ENCODE peak calls at places on chromosome 1, in ten cellular contexts. One of them, this sample, is unnamed.

GRCh38 chr1:6030547-6031261 is 15.0 kb upstream of the KCNAB2 start:
- DNase-seq in psoas muscle: no peak
- DNase-seq in fibroblast of lung: no peak
- DNase-seq in endothelial cell: no peak
- DNase-seq in epithelial cell of esophagus: no peak
- DNase-seq in RWPE1: no peak
- DNase-seq in upper lobe of right lung: no peak
- DNase-seq in pancreas: no peak
- DNase-seq in thyroid gland: no peak
- DNase-seq in left lung: no peak
- DNase-seq in this sample: no peak

GRCh38 chr1:25148673-25149300 is 83.5 kb downstream of the SYF2 start:
- DNase-seq in psoas muscle: no peak
- DNase-seq in fibroblast of lung: no peak
- DNase-seq in endothelial cell: peak
- DNase-seq in epithelial cell of esophagus: peak
- DNase-seq in RWPE1: no peak
- DNase-seq in upper lobe of right lung: no peak
- DNase-seq in pancreas: no peak
- DNase-seq in thyroid gland: no peak
- DNase-seq in left lung: no peak
- DNase-seq in this sample: no peak

GRCh38 chr1:46133946-46134345 is 1.5 kb upstream of the PIK3R3 start:
- DNase-seq in psoas muscle: no peak
- DNase-seq in fibroblast of lung: no peak
- DNase-seq in endothelial cell: no peak
- DNase-seq in epithelial cell of esophagus: no peak
- DNase-seq in RWPE1: no peak
- DNase-seq in upper lobe of right lung: no peak
- DNase-seq in pancreas: no peak
- DNase-seq in thyroid gland: no peak
- DNase-seq in left lung: no peak
- DNase-seq in this sample: no peak

GRCh38 chr1:2474104-2474787 is 1.8 kb upstream of the PLCH2 start:
- DNase-seq in psoas muscle: no peak
- DNase-seq in fibroblast of lung: no peak
- DNase-seq in endothelial cell: no peak
- DNase-seq in epithelial cell of esophagus: no peak
- DNase-seq in RWPE1: no peak
- DNase-seq in upper lobe of right lung: no peak
- DNase-seq in pancreas: no peak
- DNase-seq in thyroid gland: no peak
- DNase-seq in left lung: no peak
- DNase-seq in this sample: no peak

GRCh38 chr1:225979421-225979820 is 19.7 kb downstream of the SDE2 start:
- DNase-seq in psoas muscle: no peak
- DNase-seq in fibroblast of lung: no peak
- DNase-seq in endothelial cell: no peak
- DNase-seq in epithelial cell of esophagus: no peak
- DNase-seq in RWPE1: no peak
- DNase-seq in upper lobe of right lung: no peak
- DNase-seq in pancreas: no peak
- DNase-seq in thyroid gland: no peak
- DNase-seq in left lung: no peak
- DNase-seq in this sample: no peak

GRCh38 chr1:223298706-223299105 is 65.3 kb downstream of the SUSD4 start:
- DNase-seq in psoas muscle: no peak
- DNase-seq in fibroblast of lung: peak
- DNase-seq in endothelial cell: no peak
- DNase-seq in epithelial cell of esophagus: no peak
- DNase-seq in RWPE1: no peak
- DNase-seq in upper lobe of right lung: no peak
- DNase-seq in pancreas: no peak
- DNase-seq in thyroid gland: no peak
- DNase-seq in left lung: no peak
- DNase-seq in this sample: peak

GRCh38 chr1:79966438-79966837 is 959.9 kb upstream of the ADGRL4 start:
- DNase-seq in psoas muscle: no peak
- DNase-seq in fibroblast of lung: no peak
- DNase-seq in endothelial cell: no peak
- DNase-seq in epithelial cell of esophagus: no peak
- DNase-seq in RWPE1: no peak
- DNase-seq in upper lobe of right lung: no peak
- DNase-seq in pancreas: no peak
- DNase-seq in thyroid gland: no peak
- DNase-seq in left lung: no peak
- DNase-seq in this sample: no peak

GRCh38 chr1:117061986-117062415 is 1.9 kb downstream of the TTF2 start:
- DNase-seq in psoas muscle: no peak
- DNase-seq in fibroblast of lung: peak
- DNase-seq in endothelial cell: no peak
- DNase-seq in epithelial cell of esophagus: peak
- DNase-seq in RWPE1: no peak
- DNase-seq in upper lobe of right lung: no peak
- DNase-seq in pancreas: no peak
- DNase-seq in thyroid gland: no peak
- DNase-seq in left lung: no peak
- DNase-seq in this sample: peak

GRCh38 chr1:12245116-12245515 is 15.3 kb downstream of the VPS13D start:
- DNase-seq in psoas muscle: no peak
- DNase-seq in fibroblast of lung: peak
- DNase-seq in endothelial cell: no peak
- DNase-seq in epithelial cell of esophagus: no peak
- DNase-seq in RWPE1: no peak
- DNase-seq in upper lobe of right lung: no peak
- DNase-seq in pancreas: no peak
- DNase-seq in thyroid gland: no peak
- DNase-seq in left lung: no peak
- DNase-seq in this sample: no peak

GRCh38 chr1:12245733-12246132 is 15.9 kb downstream of the VPS13D start:
- DNase-seq in psoas muscle: no peak
- DNase-seq in fibroblast of lung: no peak
- DNase-seq in endothelial cell: no peak
- DNase-seq in epithelial cell of esophagus: no peak
- DNase-seq in RWPE1: no peak
- DNase-seq in upper lobe of right lung: no peak
- DNase-seq in pancreas: no peak
- DNase-seq in thyroid gland: peak
- DNase-seq in left lung: no peak
- DNase-seq in this sample: no peak

GRCh38 chr1:12246584-12246983 is 16.8 kb downstream of the VPS13D start:
- DNase-seq in psoas muscle: no peak
- DNase-seq in fibroblast of lung: no peak
- DNase-seq in endothelial cell: no peak
- DNase-seq in epithelial cell of esophagus: no peak
- DNase-seq in RWPE1: no peak
- DNase-seq in upper lobe of right lung: no peak
- DNase-seq in pancreas: no peak
- DNase-seq in thyroid gland: no peak
- DNase-seq in left lung: no peak
- DNase-seq in this sample: no peak

GRCh38 chr1:12244585-12244984 is 14.8 kb downstream of the VPS13D start:
- DNase-seq in psoas muscle: no peak
- DNase-seq in fibroblast of lung: no peak
- DNase-seq in endothelial cell: no peak
- DNase-seq in epithelial cell of esophagus: peak
- DNase-seq in RWPE1: no peak
- DNase-seq in upper lobe of right lung: no peak
- DNase-seq in pancreas: no peak
- DNase-seq in thyroid gland: peak
- DNase-seq in left lung: no peak
- DNase-seq in this sample: no peak

DNA sequence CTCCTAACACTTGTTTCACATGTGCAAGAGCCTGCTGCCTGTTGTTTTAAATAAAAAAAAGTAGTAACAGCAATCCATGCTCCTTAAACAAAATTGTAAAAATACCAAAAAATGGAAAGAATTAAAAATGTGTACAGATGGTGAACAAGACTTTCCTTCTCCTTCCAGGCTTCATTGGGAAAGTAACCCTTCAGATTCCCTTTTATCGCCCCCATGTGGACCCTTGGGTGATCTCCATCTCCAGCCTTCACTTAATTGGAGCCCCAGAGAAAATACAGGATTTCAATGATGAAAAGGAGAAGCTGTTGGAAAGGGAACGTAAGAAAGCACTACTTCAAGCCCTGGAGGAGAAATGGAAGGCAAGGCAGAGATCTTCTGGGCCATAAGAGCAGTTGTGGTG is 14.2 kb downstream of the VPS13D start:
- DNase-seq in psoas muscle: no peak
- DNase-seq in fibroblast of lung: peak
- DNase-seq in endothelial cell: peak
- DNase-seq in epithelial cell of esophagus: peak
- DNase-seq in RWPE1: peak
- DNase-seq in upper lobe of right lung: no peak
- DNase-seq in pancreas: no peak
- DNase-seq in thyroid gland: no peak
- DNase-seq in left lung: no peak
- DNase-seq in this sample: no peak
- TF ChIP-seq CTCF in psoas muscle: no peak
- TF ChIP-seq CTCF in fibroblast of lung: peak
- TF ChIP-seq CTCF in endothelial cell: peak
- TF ChIP-seq CTCF in epithelial cell of esophagus: peak
- TF ChIP-seq CTCF in RWPE1: no peak
- TF ChIP-seq CTCF in upper lobe of right lung: peak
- TF ChIP-seq CTCF in pancreas: no peak
- TF ChIP-seq CTCF in thyroid gland: no peak
- TF ChIP-seq CTCF in left lung: no peak
- TF ChIP-seq CTCF in this sample: peak

GRCh38 chr1:47930215-47930885 is 66.8 kb downstream of the TRABD2B start:
- DNase-seq in psoas muscle: no peak
- DNase-seq in fibroblast of lung: no peak
- DNase-seq in endothelial cell: no peak
- DNase-seq in epithelial cell of esophagus: no peak
- DNase-seq in RWPE1: no peak
- DNase-seq in upper lobe of right lung: no peak
- DNase-seq in pancreas: no peak
- DNase-seq in thyroid gland: no peak
- DNase-seq in left lung: no peak
- DNase-seq in this sample: no peak
- TF ChIP-seq CTCF in psoas muscle: no peak
- TF ChIP-seq CTCF in fibroblast of lung: no peak
- TF ChIP-seq CTCF in endothelial cell: no peak
- TF ChIP-seq CTCF in epithelial cell of esophagus: no peak
- TF ChIP-seq CTCF in RWPE1: no peak
- TF ChIP-seq CTCF in upper lobe of right lung: no peak
- TF ChIP-seq CTCF in pancreas: no peak
- TF ChIP-seq CTCF in thyroid gland: no peak
- TF ChIP-seq CTCF in left lung: no peak
- TF ChIP-seq CTCF in this sample: no peak

GRCh38 chr1:185654199-185654951 is 79.8 kb upstream of the HMCN1 start:
- DNase-seq in psoas muscle: no peak
- DNase-seq in fibroblast of lung: no peak
- DNase-seq in endothelial cell: no peak
- DNase-seq in epithelial cell of esophagus: peak
- DNase-seq in RWPE1: no peak
- DNase-seq in upper lobe of right lung: no peak
- DNase-seq in pancreas: no peak
- DNase-seq in thyroid gland: no peak
- DNase-seq in left lung: no peak
- DNase-seq in this sample: no peak

GRCh38 chr1:185653615-185654014 is 80.6 kb upstream of the HMCN1 start:
- DNase-seq in psoas muscle: no peak
- DNase-seq in fibroblast of lung: no peak
- DNase-seq in endothelial cell: no peak
- DNase-seq in epithelial cell of esophagus: no peak
- DNase-seq in RWPE1: no peak
- DNase-seq in upper lobe of right lung: no peak
- DNase-seq in pancreas: no peak
- DNase-seq in thyroid gland: no peak
- DNase-seq in left lung: no peak
- DNase-seq in this sample: no peak

GRCh38 chr1:185654952-185655314 is 79.3 kb upstream of the HMCN1 start:
- DNase-seq in psoas muscle: no peak
- DNase-seq in fibroblast of lung: no peak
- DNase-seq in endothelial cell: no peak
- DNase-seq in epithelial cell of esophagus: no peak
- DNase-seq in RWPE1: no peak
- DNase-seq in upper lobe of right lung: no peak
- DNase-seq in pancreas: no peak
- DNase-seq in thyroid gland: no peak
- DNase-seq in left lung: no peak
- DNase-seq in this sample: no peak

GRCh38 chr1:185650602-185651230 is 83.5 kb upstream of the HMCN1 start:
- DNase-seq in psoas muscle: no peak
- DNase-seq in fibroblast of lung: no peak
- DNase-seq in endothelial cell: no peak
- DNase-seq in epithelial cell of esophagus: peak
- DNase-seq in RWPE1: no peak
- DNase-seq in upper lobe of right lung: no peak
- DNase-seq in pancreas: no peak
- DNase-seq in thyroid gland: no peak
- DNase-seq in left lung: no peak
- DNase-seq in this sample: no peak

DNA sequence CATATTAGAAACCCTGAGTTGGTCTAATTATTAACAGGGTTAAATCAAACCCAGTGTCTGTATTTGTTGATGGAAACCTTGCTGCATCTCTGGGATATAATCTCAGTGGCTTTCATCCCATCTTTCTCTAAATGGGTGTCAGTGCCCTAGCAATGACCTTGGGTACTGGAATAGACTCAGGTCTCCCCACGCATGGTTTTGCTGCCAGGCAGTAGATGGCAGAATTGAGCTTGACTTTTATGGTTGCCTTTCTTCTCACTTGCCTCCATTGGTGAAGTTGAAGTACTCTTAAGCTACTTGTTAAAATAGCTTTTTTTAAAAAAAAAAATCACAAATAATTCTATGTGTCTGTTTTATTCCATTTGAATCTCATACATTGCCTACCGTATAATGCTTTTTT is 81.8 kb upstream of the HMCN1 start:
- DNase-seq in psoas muscle: no peak
- DNase-seq in fibroblast of lung: peak
- DNase-seq in endothelial cell: no peak
- DNase-seq in epithelial cell of esophagus: peak
- DNase-seq in RWPE1: no peak
- DNase-seq in upper lobe of right lung: no peak
- DNase-seq in pancreas: no peak
- DNase-seq in thyroid gland: no peak
- DNase-seq in left lung: no peak
- DNase-seq in this sample: no peak
- TF ChIP-seq CTCF in psoas muscle: no peak
- TF ChIP-seq CTCF in fibroblast of lung: no peak
- TF ChIP-seq CTCF in endothelial cell: no peak
- TF ChIP-seq CTCF in epithelial cell of esophagus: peak
- TF ChIP-seq CTCF in RWPE1: no peak
- TF ChIP-seq CTCF in upper lobe of right lung: peak
- TF ChIP-seq CTCF in pancreas: no peak
- TF ChIP-seq CTCF in thyroid gland: no peak
- TF ChIP-seq CTCF in left lung: no peak
- TF ChIP-seq CTCF in this sample: peak

DNA sequence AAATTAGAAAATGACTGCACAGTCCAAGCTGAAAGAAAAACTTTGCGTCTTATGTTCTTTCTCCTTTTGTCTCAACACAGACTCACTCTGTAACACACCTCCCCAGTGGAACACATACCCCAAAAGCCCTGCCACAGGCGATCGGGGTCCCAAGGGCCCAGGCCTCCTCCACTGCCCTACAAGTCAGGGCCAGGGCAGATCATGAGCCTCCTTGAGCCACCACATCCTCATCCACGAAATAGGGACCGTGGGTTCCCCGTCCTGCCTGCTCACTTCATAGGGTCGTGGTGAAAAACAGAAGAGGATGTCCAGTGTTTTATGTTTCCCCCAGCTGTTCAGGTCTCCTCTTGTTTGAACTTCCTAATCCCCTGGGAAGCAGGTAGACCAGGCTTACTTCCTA is 116.7 kb downstream of the KCNN3 start:
- DNase-seq in psoas muscle: no peak
- DNase-seq in fibroblast of lung: no peak
- DNase-seq in endothelial cell: no peak
- DNase-seq in epithelial cell of esophagus: no peak
- DNase-seq in RWPE1: no peak
- DNase-seq in upper lobe of right lung: no peak
- DNase-seq in pancreas: no peak
- DNase-seq in thyroid gland: no peak
- DNase-seq in left lung: no peak
- DNase-seq in this sample: no peak
- TF ChIP-seq CTCF in psoas muscle: no peak
- TF ChIP-seq CTCF in fibroblast of lung: no peak
- TF ChIP-seq CTCF in endothelial cell: no peak
- TF ChIP-seq CTCF in epithelial cell of esophagus: no peak
- TF ChIP-seq CTCF in RWPE1: no peak
- TF ChIP-seq CTCF in upper lobe of right lung: no peak
- TF ChIP-seq CTCF in pancreas: no peak
- TF ChIP-seq CTCF in thyroid gland: no peak
- TF ChIP-seq CTCF in left lung: no peak
- TF ChIP-seq CTCF in this sample: no peak